ENCODE peak calls at places on chromosome 14, in ten cellular contexts. E, F, B, R, O, P, W, J, V and K are unnamed samples.

GRCh38 chr14:50954811-50955372 is 10.6 kb upstream of the PYGL start:
- DNase-seq in E (peak), F (no peak), B (peak), R (no peak), O (peak), P (no peak), W (no peak), J (peak), V (no peak), K (peak)

GRCh38 chr14:87888136-87888999 is 104.6 kb downstream of the GALC start:
- DNase-seq in E (peak), F (no peak), B (no peak), R (no peak), O (no peak), P (peak), W (no peak), J (peak), V (peak), K (peak)

GRCh38 chr14:58331111-58331510 is 32.8 kb downstream of the ARID4A start:
- DNase-seq in E (peak), F (peak), B (peak), R (peak), O (peak), P (peak), W (peak), J (peak), V (peak), K (peak)

GRCh38 chr14:24422261-24422660 is 7.2 kb downstream of the CBLN3 start:
- DNase-seq in E (no peak), F (no peak), B (no peak), R (no peak), O (no peak), P (no peak), W (no peak), J (no peak), V (no peak), K (no peak)

GRCh38 chr14:60266021-60266937 is 17.3 kb downstream of the PPM1A start:
- DNase-seq in E (peak), F (no peak), B (no peak), R (no peak), O (no peak), P (no peak), W (no peak), J (peak), V (no peak), K (peak)

GRCh38 chr14:34614638-34615037 is 15.3 kb downstream of the SNX6 start:
- DNase-seq in E (no peak), F (no peak), B (no peak), R (no peak), O (no peak), P (no peak), W (no peak), J (no peak), V (no peak), K (no peak)

GRCh38 chr14:75069021-75069810 is at the start of gene ZC2HC1C:
- DNase-seq in E (peak), F (peak), B (peak), R (peak), O (peak), P (peak), W (peak), J (peak), V (peak), K (peak)

GRCh38 chr14:26323781-26324363 is 274.0 kb downstream of the NOVA1 start:
- DNase-seq in E (no peak), F (no peak), B (no peak), R (no peak), O (no peak), P (no peak), W (no peak), J (no peak), V (no peak), K (no peak)

GRCh38 chr14:101225729-101226152 is 322.2 kb upstream of the RTL1 start:
- DNase-seq in E (no peak), F (no peak), B (no peak), R (no peak), O (no peak), P (no peak), W (no peak), J (no peak), V (no peak), K (no peak)

GRCh38 chr14:100192250-100192671 is 32.8 kb upstream of the DEGS2 start:
- DNase-seq in E (no peak), F (peak), B (no peak), R (no peak), O (no peak), P (peak), W (no peak), J (peak), V (no peak), K (no peak)

GRCh38 chr14:65096323-65097089 is 5.8 kb downstream of the MAX start:
- DNase-seq in E (no peak), F (no peak), B (no peak), R (no peak), O (no peak), P (no peak), W (no peak), J (peak), V (no peak), K (no peak)

GRCh38 chr14:36981832-36982528 is 190.4 kb downstream of the SLC25A21 start:
- DNase-seq in E (no peak), F (no peak), B (no peak), R (no peak), O (peak), P (no peak), W (no peak), J (peak), V (no peak), K (peak)

GRCh38 chr14:66813636-66814035 is 305.7 kb downstream of the GPHN start:
- DNase-seq in E (no peak), F (no peak), B (no peak), R (no peak), O (no peak), P (no peak), W (no peak), J (no peak), V (no peak), K (no peak)

GRCh38 chr14:34865889-34866574 is 9.1 kb downstream of the BAZ1A start:
- DNase-seq in E (no peak), F (no peak), B (no peak), R (no peak), O (no peak), P (no peak), W (no peak), J (no peak), V (no peak), K (no peak)

GRCh38 chr14:93970967-93971634 is 5.3 kb downstream of the ASB2 start:
- DNase-seq in E (peak), F (no peak), B (peak), R (no peak), O (no peak), P (no peak), W (no peak), J (peak), V (no peak), K (no peak)

GRCh38 chr14:31510222-31510621 is 22.4 kb upstream of the GPR33 start:
- DNase-seq in E (no peak), F (no peak), B (peak), R (no peak), O (peak), P (no peak), W (no peak), J (peak), V (no peak), K (no peak)

GRCh38 chr14:54818201-54819133 is 84.2 kb downstream of the GCH1 start:
- DNase-seq in E (peak), F (no peak), B (no peak), R (no peak), O (peak), P (no peak), W (no peak), J (peak), V (no peak), K (peak)

GRCh38 chr14:72708708-72709475 is 185.0 kb downstream of the DPF3 start:
- DNase-seq in E (no peak), F (no peak), B (no peak), R (no peak), O (peak), P (no peak), W (no peak), J (no peak), V (no peak), K (peak)

GRCh38 chr14:39873793-39874192 is 441.6 kb upstream of the FBXO33 start:
- DNase-seq in E (no peak), F (no peak), B (no peak), R (no peak), O (no peak), P (no peak), W (no peak), J (no peak), V (no peak), K (no peak)

GRCh38 chr14:73754911-73755360 is 40.8 kb upstream of the PNMA1 start:
- DNase-seq in E (no peak), F (no peak), B (no peak), R (no peak), O (no peak), P (no peak), W (no peak), J (peak), V (no peak), K (no peak)

GRCh38 chr14:101114726-101115481 is 211.4 kb upstream of the RTL1 start:
- DNase-seq in E (no peak), F (no peak), B (no peak), R (no peak), O (no peak), P (no peak), W (no peak), J (no peak), V (no peak), K (no peak)

GRCh38 chr14:103767306-103767894 is 51.8 kb downstream of the ZFYVE21 start:
- DNase-seq in E (no peak), F (no peak), B (no peak), R (no peak), O (no peak), P (no peak), W (no peak), J (no peak), V (no peak), K (no peak)